ENCODE peak calls at places on chromosomes 6 and 20, in six cellular contexts. X is stomach; L is kidney; T is CD8-positive, alpha-beta memory T cell; Z is hepatocyte; N is fibroblast of lung. J is an unnamed sample.

GRCh38 chr6:163705923-163706322 is 291.4 kb downstream of the QKI start:
- DNase-seq in T (no peak), L (no peak), X (no peak), N (no peak), Z (no peak), J (no peak)

GRCh38 chr6:170459451-170459850 is 93.7 kb downstream of the PSMB1 start:
- DNase-seq in T (no peak), N (peak; percentile 60), L (no peak), X (peak; percentile 43), Z (no peak), J (no peak)

GRCh38 chr20:2139250-2139649 is 37.6 kb downstream of the STK35 start:
- DNase-seq in T (no peak), N (no peak), L (no peak), Z (no peak), X (no peak), J (no peak)

GRCh38 chr6:158655569-158656450 is 6.0 kb downstream of the SYTL3 start:
- DNase-seq in X (no peak), Z (no peak), L (peak; percentile 64), T (no peak), N (no peak), J (no peak)

GRCh38 chr6:135094403-135094821 is 39.8 kb upstream of the HBS1L start:
- DNase-seq in T (no peak), Z (no peak), N (no peak), X (no peak), L (no peak), J (no peak)

GRCh38 chr20:6178537-6178936 is 55.7 kb upstream of the FERMT1 start:
- DNase-seq in Z (peak; percentile 60), N (peak; percentile 66), L (no peak), T (no peak), X (no peak), J (no peak)

GRCh38 chr20:44745560-44746366 is at the start of gene KCNK15:
- DNase-seq in L (peak; percentile 85), T (peak; percentile 10), X (peak; percentile 62), N (no peak), Z (peak; percentile 60), J (peak; percentile 29)

GRCh38 chr6:4914412-4915159 is 89.3 kb downstream of the RPP40 start:
- DNase-seq in L (no peak), T (no peak), Z (no peak), N (peak; percentile 51), X (no peak), J (no peak)

GRCh38 chr6:27297857-27298730 is 14.0 kb downstream of the POM121L2 start:
- DNase-seq in Z (peak; percentile 27), T (no peak), X (no peak), N (peak; percentile 56), L (no peak), J (no peak)

GRCh38 chr6:38589367-38589720 is 50.4 kb downstream of the BTBD9 start:
- DNase-seq in N (no peak), L (no peak), T (no peak), X (no peak), Z (no peak), J (no peak)

GRCh38 chr6:153767127-153767526 is 271.9 kb upstream of the OPRM1 start:
- DNase-seq in X (no peak), Z (peak; percentile 19), N (no peak), T (no peak), L (no peak), J (no peak)

GRCh38 chr6:10175330-10175729 is 239.5 kb downstream of the TFAP2A start:
- DNase-seq in L (no peak), N (no peak), X (no peak), Z (no peak), T (no peak), J (no peak)

GRCh38 chr6:45116714-45117410 is 211.3 kb upstream of the RUNX2 start:
- DNase-seq in N (peak; percentile 63), L (no peak), Z (no peak), X (no peak), T (no peak), J (no peak)

GRCh38 chr20:10271470-10272219 is 53.0 kb downstream of the SNAP25 start:
- DNase-seq in Z (peak; percentile 29), N (peak; percentile 77), X (no peak), L (no peak), T (no peak), J (no peak)

GRCh38 chr6:128079026-128079425 is 178.2 kb upstream of the THEMIS start:
- DNase-seq in X (no peak), N (no peak), Z (no peak), T (no peak), L (no peak), J (no peak)

GRCh38 chr20:55159230-55159629 is 683.8 kb downstream of the DOK5 start:
- DNase-seq in Z (no peak), L (no peak), X (no peak), T (no peak), N (no peak), J (no peak)

GRCh38 chr6:3796396-3796795 is 44.9 kb upstream of the PXDC1 start:
- DNase-seq in N (no peak), T (no peak), L (no peak), Z (no peak), X (no peak), J (no peak)

GRCh38 chr20:25085756-25086495 is 4.0 kb upstream of the VSX1 start:
- DNase-seq in N (no peak), Z (no peak), T (no peak), X (no peak), L (no peak), J (no peak)

GRCh38 chr20:58634121-58634817 is 16.8 kb upstream of the STX16 start:
- DNase-seq in Z (no peak), X (no peak), N (peak; percentile 89), T (no peak), L (peak; percentile 35), J (no peak)

GRCh38 chr6:148466158-148466557 is 123.5 kb downstream of the SASH1 start:
- DNase-seq in X (no peak), Z (no peak), N (no peak), T (no peak), L (no peak), J (no peak)

GRCh38 chr6:157161912-157162311 is 161.4 kb downstream of the TMEM242 start:
- DNase-seq in T (no peak), X (no peak), N (no peak), L (no peak), Z (no peak), J (no peak)

GRCh38 chr6:34056301-34056700 is 89.6 kb downstream of the GRM4 start:
- DNase-seq in L (peak; percentile 93), X (peak; percentile 72), N (peak; percentile 65), T (no peak), Z (no peak), J (no peak)

GRCh38 chr6:52653151-52653550 is 17.8 kb upstream of the TMEM14A start:
- DNase-seq in T (no peak), N (no peak), L (no peak), X (no peak), Z (no peak), J (no peak)

GRCh38 chr20:49890651-49891361 is 24.5 kb downstream of the SPATA2 start:
- DNase-seq in X (no peak), Z (no peak), N (no peak), L (no peak), T (no peak), J (no peak)

GRCh38 chr6:89667872-89668556 is 29.5 kb upstream of the LYRM2 start:
- DNase-seq in N (peak; percentile 40), Z (no peak), T (no peak), X (no peak), L (no peak), J (no peak)

GRCh38 chr6:52418606-52419005 is 1.5 kb upstream of the EFHC1 start:
- DNase-seq in N (no peak), Z (no peak), X (no peak), T (no peak), L (no peak), J (no peak)

GRCh38 chr6:118469468-118469867 is 78.6 kb upstream of the PLN start:
- DNase-seq in X (no peak), L (no peak), Z (no peak), N (peak; percentile 54), T (no peak), J (no peak)

GRCh38 chr6:29720863-29721262 is 2.4 kb upstream of the HLA-F start:
- DNase-seq in Z (no peak), N (no peak), X (no peak), T (no peak), L (no peak), J (no peak)

GRCh38 chr20:29874476-29875202 is 1382.8 kb upstream of the DEFB115 start:
- DNase-seq in X (no peak), T (no peak), N (no peak), L (peak; percentile 45), Z (no peak), J (no peak)

GRCh38 chr6:104959453-104959858 is 2.5 kb downstream of the LIN28B start:
- DNase-seq in Z (no peak), X (no peak), N (no peak), L (no peak), T (no peak), J (no peak)

GRCh38 chr20:34175072-34175471 is 63.0 kb upstream of the EIF2S2 start:
- DNase-seq in N (no peak), T (no peak), L (no peak), X (no peak), Z (no peak), J (no peak)

GRCh38 chr6:89970609-89971337 is 76.5 kb downstream of the GJA10 start:
- DNase-seq in N (peak; percentile 78), Z (peak; percentile 79), L (peak; percentile 57), X (peak; percentile 29), T (no peak), J (peak; percentile 20)

GRCh38 chr6:132446842-132447241 is 45.6 kb upstream of the MOXD1 start:
- DNase-seq in T (no peak), L (no peak), N (no peak), X (no peak), Z (no peak), J (no peak)

GRCh38 chr6:15401120-15401519 is 155.3 kb downstream of the JARID2 start:
- DNase-seq in N (no peak), Z (no peak), T (no peak), X (no peak), L (no peak), J (no peak)
- H3K4me1 ChIP-seq in N (peaks cover 4% of the 10 kb centered on the region), Z (peaks cover 45% of the 10 kb centered on the region), T (peaks cover 76% of the 10 kb centered on the region), X (peaks cover 83% of the 10 kb centered on the region), L (peaks cover 16% of the 10 kb centered on the region), J (peaks cover 20% of the 10 kb centered on the region)

GRCh38 chr20:47680804-47681529 is 104.3 kb downstream of the SULF2 start:
- DNase-seq in Z (no peak), X (no peak), N (no peak), L (peak; percentile 4), T (no peak), J (no peak)
- H3K36me3 ChIP-seq in Z (no peaks in the 10 kb centered on the region), X (peaks cover 27% of the 10 kb centered on the region), N (no peaks in the 10 kb centered on the region), L (no peaks in the 10 kb centered on the region), T (no peaks in the 10 kb centered on the region), J (no peaks in the 10 kb centered on the region)

GRCh38 chr6:24329022-24329421 is 28.8 kb downstream of the DCDC2 start:
- DNase-seq in T (no peak), Z (no peak), L (no peak), X (no peak), N (no peak), J (no peak)
- H3K4me3 ChIP-seq in T (no peak overlapping the region), Z (no peak overlapping the region), L (no peak overlapping the region), X (no peak overlapping the region), N (no peak overlapping the region), J (no peak overlapping the region)

GRCh38 chr6:137824502-137824879 is 42.6 kb upstream of the TNFAIP3 start:
- DNase-seq in T (no peak), N (no peak), Z (no peak), X (no peak), L (no peak), J (no peak)
- H3K4me1 ChIP-seq in T (peaks cover 76% of the 10 kb centered on the region), N (peaks cover 17% of the 10 kb centered on the region), Z (peaks cover 5% of the 10 kb centered on the region), X (peaks cover 14% of the 10 kb centered on the region), L (no peaks in the 10 kb centered on the region), J (no peaks in the 10 kb centered on the region)

GRCh38 chr20:32432277-32432676 is 74.1 kb downstream of the ASXL1 start:
- DNase-seq in N (no peak), L (no peak), Z (no peak), T (no peak), X (no peak), J (no peak)
- H3K36me3 ChIP-seq in N (peaks cover 44% of the 10 kb centered on the region), L (peaks cover 84% of the 10 kb centered on the region), Z (peaks cover 17% of the 10 kb centered on the region), T (peaks cover 81% of the 10 kb centered on the region), X (peaks cover 100% of the 10 kb centered on the region), J (peaks cover 7% of the 10 kb centered on the region)